ENCODE peak calls at places on chromosomes 2 and 18, in five cellular contexts. Z is GM12865, Q is WTC11, B is Calu3, L is choroid plexus epithelial cell. W is an unnamed sample.

GRCh38 chr2:47513981-47514520 is 111.1 kb downstream of the MSH2 start:
- DNase-seq in B (no peak), Z (no peak), Q (no peak), L (no peak), W (no peak)

GRCh38 chr18:38450876-38451275 is 885.3 kb upstream of the CELF4 start:
- DNase-seq in L (no peak), Z (no peak), Q (no peak), B (no peak), W (no peak)

GRCh38 chr18:60739212-60739611 is 366.6 kb upstream of the MC4R start:
- DNase-seq in B (no peak), Q (no peak), Z (no peak), L (no peak), W (no peak)

GRCh38 chr18:31943895-31944816 is 1.2 kb upstream of the TRAPPC8 start:
- DNase-seq in L (no peak), Q (no peak), B (no peak), Z (no peak), W (no peak)

GRCh38 chr2:26359886-26360473 is 13.4 kb upstream of the ADGRF3 start:
- DNase-seq in Q (no peak), Z (no peak), L (no peak), B (no peak), W (no peak)

GRCh38 chr2:219772697-219773096 is 145.3 kb downstream of the SLC4A3 start:
- DNase-seq in Q (no peak), Z (no peak), B (no peak), L (no peak), W (no peak)

GRCh38 chr18:71797554-71797953 is 746.6 kb downstream of the CBLN2 start:
- DNase-seq in B (no peak), Q (no peak), L (peak), Z (no peak), W (no peak)

GRCh38 chr2:241273552-241273988 is 41.9 kb downstream of the HDLBP start:
- DNase-seq in Q (no peak), L (no peak), Z (no peak), B (no peak), W (no peak)

GRCh38 chr2:175461839-175462238 is 280.3 kb upstream of the ATP5MC3 start:
- DNase-seq in L (no peak), Z (no peak), Q (no peak), B (no peak), W (no peak)

GRCh38 chr2:170525566-170525900 is 189.6 kb upstream of the SP5 start:
- DNase-seq in Z (no peak), Q (no peak), B (peak), L (peak), W (no peak)

GRCh38 chr18:22639026-22639463 is 221.3 kb upstream of the CTAGE1 start:
- DNase-seq in B (no peak), L (peak), Z (no peak), Q (no peak), W (no peak)

GRCh38 chr2:161391737-161392506 is 24.2 kb upstream of the TBR1 start:
- DNase-seq in B (no peak), Z (no peak), L (no peak), Q (no peak), W (no peak)

GRCh38 chr2:3606370-3607124 is 11.6 kb downstream of the COLEC11 start:
- DNase-seq in Q (no peak), Z (no peak), L (no peak), B (no peak), W (peak)

GRCh38 chr2:21245565-21245964 is 121.8 kb downstream of the TDRD15 start:
- DNase-seq in L (no peak), B (no peak), Q (no peak), Z (no peak), W (no peak)

GRCh38 chr2:123073371-123073770 is 951.7 kb upstream of the CNTNAP5 start:
- DNase-seq in B (no peak), Q (no peak), Z (no peak), L (peak), W (no peak)

GRCh38 chr2:238484522-238485452 is 58.1 kb downstream of the ASB1 start:
- DNase-seq in Z (no peak), L (no peak), Q (no peak), B (no peak), W (no peak)

GRCh38 chr2:183125659-183126341 is 1.6 kb downstream of the NUP35 start:
- DNase-seq in B (peak), Z (no peak), Q (no peak), L (no peak), W (no peak)

GRCh38 chr2:239443666-239444567 is 43.1 kb upstream of the HDAC4 start:
- DNase-seq in Z (no peak), B (no peak), Q (no peak), L (no peak), W (no peak)

GRCh38 chr2:26330114-26330581 is 15.8 kb upstream of the SELENOI start:
- DNase-seq in Q (peak), Z (peak), L (peak), B (peak), W (peak)

GRCh38 chr18:75165926-75166325 is 43.0 kb downstream of the PTGR3 start:
- DNase-seq in L (no peak), B (no peak), Q (no peak), Z (no peak), W (no peak)

GRCh38 chr18:27712066-27712465 is 464.9 kb downstream of the CDH2 start:
- DNase-seq in Z (no peak), Q (no peak), L (peak), B (no peak), W (no peak)

GRCh38 chr2:10257500-10258147 is 45.1 kb upstream of the HPCAL1 start:
- DNase-seq in Z (no peak), B (no peak), L (no peak), Q (peak), W (no peak)

GRCh38 chr18:45628979-45629958 is 14.0 kb downstream of the SLC14A2 start:
- DNase-seq in Z (no peak), B (no peak), L (peak), Q (no peak), W (no peak)

GRCh38 chr2:240947176-240947575 is 41.0 kb downstream of the CROCC2 start:
- DNase-seq in Z (no peak), Q (no peak), B (no peak), L (no peak), W (no peak)

GRCh38 chr18:33022370-33022769 is 249.5 kb upstream of the KLHL14 start:
- DNase-seq in L (no peak), Z (no peak), Q (no peak), B (no peak), W (no peak)
- TF ChIP-seq CTCF in L (no peak), Z (no peak), Q (no peak), B (no peak), W (no peak)

GRCh38 chr18:37322497-37323035 is 243.0 kb downstream of the CELF4 start:
- DNase-seq in L (peak), B (peak), Q (peak), Z (peak), W (peak)
- TF ChIP-seq CTCF in L (peak), B (peak), Q (peak), Z (peak), W (peak)

GRCh38 chr2:112603731-112604130 is 19.3 kb downstream of the CHCHD5 start:
- DNase-seq in L (no peak), B (no peak), Z (no peak), Q (no peak), W (no peak)

GRCh38 chr2:112604952-112605351 is 20.5 kb downstream of the CHCHD5 start:
- DNase-seq in L (no peak), B (no peak), Q (no peak), Z (no peak), W (no peak)

GRCh38 chr2:112605926-112606325 is 21.5 kb downstream of the CHCHD5 start:
- DNase-seq in Z (no peak), Q (no peak), L (no peak), B (no peak), W (no peak)

GRCh38 chr2:112606567-112606966 is 22.2 kb downstream of the CHCHD5 start:
- DNase-seq in Z (no peak), B (no peak), L (no peak), Q (no peak), W (no peak)

GRCh38 chr2:112607680-112608438 is 23.4 kb downstream of the CHCHD5 start:
- DNase-seq in Q (no peak), B (no peak), Z (no peak), L (no peak), W (no peak)
- TF ChIP-seq CTCF in Q (no peak), B (no peak), Z (no peak), L (no peak), W (no peak)

GRCh38 chr18:58581265-58581664 is 47.6 kb downstream of the ALPK2 start:
- DNase-seq in L (peak), B (no peak), Q (peak), Z (no peak), W (no peak)

GRCh38 chr18:58578835-58579560 is 49.9 kb downstream of the ALPK2 start:
- DNase-seq in B (no peak), Q (no peak), Z (no peak), L (peak), W (no peak)

GRCh38 chr18:58579561-58580047 is 49.3 kb downstream of the ALPK2 start:
- DNase-seq in Q (no peak), L (peak), B (no peak), Z (no peak), W (no peak)

GRCh38 chr18:58580078-58580477 is 48.8 kb downstream of the ALPK2 start:
- DNase-seq in B (no peak), Q (no peak), Z (no peak), L (peak), W (no peak)

DNA sequence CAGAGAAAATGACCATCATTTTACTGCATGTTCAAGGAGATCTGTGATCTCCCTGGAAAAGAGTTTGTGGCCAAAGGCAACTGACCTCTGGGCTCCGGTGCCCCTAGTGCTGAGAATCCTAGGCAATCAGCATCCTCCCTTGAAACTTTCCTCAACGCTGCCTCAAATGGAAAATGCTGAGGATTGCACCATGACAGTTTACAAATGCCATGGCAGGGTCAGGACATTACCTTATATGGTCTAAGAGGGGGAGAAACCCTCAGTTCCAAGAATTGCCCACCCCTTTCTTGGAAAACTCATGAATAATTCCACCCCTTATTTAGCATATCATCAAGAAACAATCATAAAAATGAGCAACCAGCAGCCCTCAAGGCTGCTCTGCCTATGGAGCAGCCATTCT is 48.3 kb downstream of the ALPK2 start:
- DNase-seq in L (peak), Z (no peak), B (no peak), Q (peak), W (no peak)
- TF ChIP-seq CTCF in L (no peak), Z (no peak), B (no peak), Q (no peak), W (no peak)

GRCh38 chr2:95728878-95729511 is 137.2 kb downstream of the TRIM43 start:
- DNase-seq in Q (peak), Z (peak), B (peak), L (peak), W (peak)
- TF ChIP-seq CTCF in Q (peak), Z (peak), B (peak), L (peak), W (peak)

DNA sequence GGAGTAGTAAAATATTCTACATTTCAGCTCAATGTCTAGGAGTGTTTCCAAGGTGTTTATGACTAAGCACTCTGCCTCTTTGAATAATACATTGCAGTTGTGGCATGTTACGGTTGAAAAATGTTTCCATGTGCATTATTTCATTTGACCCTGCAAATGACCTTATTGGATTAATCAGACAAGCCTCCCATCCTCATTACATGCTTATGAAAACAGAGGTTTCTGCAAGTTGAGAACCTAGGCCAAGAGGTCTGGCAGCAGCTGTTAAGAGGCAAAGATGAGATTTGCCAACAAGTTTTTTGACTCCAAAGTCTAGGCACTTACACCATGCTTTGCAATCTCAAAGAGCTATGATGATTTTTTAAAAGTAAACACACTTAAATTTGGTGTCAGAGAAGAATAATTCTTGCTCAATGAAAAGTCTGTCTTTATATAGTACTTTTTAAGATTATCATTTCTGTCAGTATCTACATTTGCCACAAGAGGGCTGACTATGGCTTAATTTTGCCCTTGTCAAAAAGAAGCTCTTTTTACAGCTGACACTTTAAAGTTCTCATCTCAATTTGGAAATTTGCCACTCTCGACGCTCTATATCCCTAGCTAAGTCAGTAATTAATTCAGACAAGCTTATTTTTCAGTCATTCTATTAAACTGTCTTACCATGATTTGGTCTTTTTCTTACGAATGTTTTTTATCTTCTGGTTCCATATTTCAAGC is 260.6 kb downstream of the PAX3 start:
- DNase-seq in Z (no peak), B (no peak), Q (no peak), L (peak), W (no peak)
- TF ChIP-seq CTCF in Z (peak), B (peak), Q (no peak), L (peak), W (peak)

GRCh38 chr2:179020156-179020750 is 29.7 kb downstream of the CCDC141 start:
- DNase-seq in Q (peak), L (peak), B (peak), Z (peak), W (peak)
- TF ChIP-seq CTCF in Q (peak), L (peak), B (peak), Z (peak), W (peak)

GRCh38 chr2:96105152-96105915 is 11.0 kb downstream of the ADRA2B start:
- DNase-seq in B (no peak), L (no peak), Z (no peak), Q (peak), W (no peak)
- TF ChIP-seq CTCF in B (no peak), L (no peak), Z (no peak), Q (no peak), W (no peak)

GRCh38 chr2:96536445-96537065 is at the start of gene ARID5A:
- DNase-seq in B (peak), Q (peak), L (peak), Z (peak), W (peak)
- TF ChIP-seq CTCF in B (peak), Q (no peak), L (peak), Z (no peak), W (no peak)

GRCh38 chr2:110837421-110838409 is 105.3 kb downstream of the ACOXL start:
- DNase-seq in Q (peak), L (no peak), B (no peak), Z (no peak), W (no peak)

GRCh38 chr2:110834134-110834827 is 101.9 kb downstream of the ACOXL start:
- DNase-seq in L (no peak), Q (no peak), B (no peak), Z (no peak), W (no peak)

GRCh38 chr2:110829413-110830146 is 97.2 kb downstream of the ACOXL start:
- DNase-seq in Z (no peak), B (no peak), L (no peak), Q (no peak), W (no peak)

GRCh38 chr2:110828330-110828729 is 96.0 kb downstream of the ACOXL start:
- DNase-seq in Q (no peak), Z (no peak), L (no peak), B (no peak), W (no peak)

GRCh38 chr2:110832740-110833139 is 100.4 kb downstream of the ACOXL start:
- DNase-seq in B (no peak), Q (no peak), Z (no peak), L (no peak), W (no peak)
- TF ChIP-seq CTCF in B (no peak), Q (no peak), Z (no peak), L (no peak), W (no peak)

W was measured in GM13976.